ENCODE peak calls at places on chromosomes 4 and X, in seven cellular contexts. C, T, V, I, X, K and S are unnamed samples.

GRCh38 chr4:17111959-17112659 is 213.7 kb upstream of the LDB2 start:
- DNase-seq in C (no peak), T (peak; percentile 20), V (peak; percentile 13), I (peak; percentile 21), X (no peak), K (peak; percentile 91), S (peak; percentile 25)

GRCh38 chr4:5881340-5881739 is 11.5 kb downstream of the CRMP1 start:
- DNase-seq in C (peak; percentile 5), T (no peak), V (no peak), I (no peak), X (no peak), K (peak; percentile 59), S (no peak)

GRCh38 chrX:65750674-65751469 is 83.4 kb downstream of the MSN start:
- DNase-seq in C (no peak), T (no peak), V (no peak), I (no peak), X (no peak), K (no peak), S (no peak)

GRCh38 chr4:80237992-80238391 is 28.5 kb upstream of the FGF5 start:
- DNase-seq in C (peak; percentile 75), T (no peak), V (no peak), I (peak; percentile 96), X (no peak), K (no peak), S (no peak)

GRCh38 chrX:68997461-68997860 is 167.8 kb downstream of the PJA1 start:
- DNase-seq in C (no peak), T (no peak), V (no peak), I (no peak), X (no peak), K (no peak), S (no peak)

GRCh38 chrX:1109580-1110119 is 102.8 kb downstream of the CRLF2 start:
- DNase-seq in C (no peak), T (no peak), V (no peak), I (no peak), X (no peak), K (no peak), S (no peak)

GRCh38 chr4:189206953-189207352 is 733.7 kb upstream of the FRG1 start:
- DNase-seq in C (no peak), T (peak; percentile 51), V (no peak), I (no peak), X (no peak), K (no peak), S (no peak)

GRCh38 chr4:21769404-21770147 is 179.0 kb downstream of the KCNIP4 start:
- DNase-seq in C (peak; percentile 79), T (no peak), V (no peak), I (peak; percentile 70), X (no peak), K (no peak), S (no peak)

GRCh38 chr4:118727360-118727759 is 42.2 kb downstream of the METTL14 start:
- DNase-seq in C (no peak), T (no peak), V (no peak), I (peak; percentile 27), X (no peak), K (no peak), S (no peak)

GRCh38 chrX:153469811-153470410 is 465 bp downstream of the HAUS7 start:
- DNase-seq in C (peak; percentile 28), T (peak; percentile 55), V (peak; percentile 38), I (peak; percentile 66), X (peak; percentile 35), K (peak; percentile 17), S (peak; percentile 49)

GRCh38 chrX:118977424-118977823 is 3.0 kb downstream of the LONRF3 start:
- DNase-seq in C (no peak), T (no peak), V (no peak), I (no peak), X (no peak), K (no peak), S (no peak)
- H3K4me3 ChIP-seq in C (peak overlapping the region; percentile 78), T (no peak overlapping the region), V (no peak overlapping the region), I (no peak overlapping the region), X (peak overlapping the region; percentile 93), K (no peak overlapping the region), S (no peak overlapping the region)

GRCh38 chr4:69563424-69563823 is 67.7 kb upstream of the UGT2B4 start:
- DNase-seq in C (no peak), T (no peak), V (no peak), I (no peak), X (no peak), K (no peak), S (peak; percentile 1)
- H3K9me2 ChIP-seq in C (no peaks in the 10 kb centered on the region), T (no peaks in the 10 kb centered on the region), V (no peaks in the 10 kb centered on the region), I (no peaks in the 10 kb centered on the region), X (no peaks in the 10 kb centered on the region), K (no peaks in the 10 kb centered on the region), S (no peaks in the 10 kb centered on the region)

DNA sequence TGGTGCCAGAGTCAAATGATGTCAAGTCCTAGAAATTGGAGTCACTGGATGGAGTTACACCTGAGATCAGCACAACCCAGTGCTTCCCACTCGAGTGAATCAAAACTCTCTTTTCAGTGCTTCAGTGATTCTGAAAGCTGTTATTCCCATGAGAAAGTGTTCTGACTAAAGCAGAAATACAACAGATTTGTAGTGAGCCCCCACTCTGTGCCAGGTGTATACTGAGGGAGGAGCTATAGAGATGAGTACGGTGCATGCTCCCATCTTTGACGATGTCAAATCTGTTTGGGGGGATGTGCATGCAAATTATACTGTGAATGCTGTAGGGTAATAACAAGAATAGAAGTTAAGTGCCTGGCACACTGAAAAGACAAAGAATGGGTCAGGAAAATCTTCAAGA is 330.2 kb downstream of the HS3ST1 start:
- DNase-seq in C (no peak), T (no peak), V (no peak), I (no peak), X (no peak), K (no peak), S (peak; percentile 52)
- H3K4me1 ChIP-seq in C (no peaks in the 10 kb centered on the region), T (no peaks in the 10 kb centered on the region), V (no peaks in the 10 kb centered on the region), I (no peaks in the 10 kb centered on the region), X (no peaks in the 10 kb centered on the region), K (no peaks in the 10 kb centered on the region), S (peaks cover 29% of the 10 kb centered on the region)

DNA sequence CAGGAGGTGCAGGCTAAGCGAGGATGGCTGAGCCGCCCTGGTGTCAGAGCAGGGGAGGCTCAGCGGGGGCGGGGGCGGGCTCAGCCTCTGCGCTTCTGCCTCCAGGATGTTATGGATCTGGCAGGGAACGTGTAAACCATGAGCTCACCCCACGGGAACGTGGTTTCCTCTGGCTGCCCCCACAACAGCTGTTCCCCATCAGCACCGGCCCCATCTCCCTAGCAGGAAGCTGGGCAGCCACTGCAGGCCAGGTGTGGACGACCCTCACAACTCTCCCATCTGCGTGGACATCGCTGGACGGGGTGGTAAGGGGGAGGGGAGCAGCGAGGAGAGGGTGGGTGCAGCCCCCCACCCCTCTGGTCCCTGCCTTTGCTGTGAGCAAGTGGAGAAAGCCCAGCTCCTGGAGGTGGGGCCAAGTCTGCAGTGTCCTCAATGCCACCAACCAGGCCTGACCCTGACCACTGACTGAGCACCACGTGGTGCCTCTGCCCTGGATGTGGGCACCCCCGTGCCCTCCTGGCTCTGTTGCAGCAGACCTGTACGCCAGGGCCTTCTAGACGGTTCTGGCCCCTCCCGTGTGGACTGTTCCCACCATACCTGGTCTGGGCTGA is 28.1 kb upstream of the SPON2 start:
- DNase-seq in C (no peak), T (peak; percentile 61), V (peak; percentile 72), I (peak; percentile 91), X (no peak), K (no peak), S (no peak)
- H3K4me3 ChIP-seq in C (no peak overlapping the region), T (no peak overlapping the region), V (no peak overlapping the region), I (no peak overlapping the region), X (no peak overlapping the region), K (no peak overlapping the region), S (peak overlapping the region; percentile 7)

GRCh38 chr4:177596035-177596434 is 153.8 kb upstream of the AGA start:
- DNase-seq in C (peak; percentile 86), T (peak; percentile 6), V (peak; percentile 66), I (peak; percentile 85), X (peak; percentile 75), K (no peak), S (no peak)

GRCh38 chr4:177595413-177595812 is 153.2 kb upstream of the AGA start:
- DNase-seq in C (no peak), T (no peak), V (no peak), I (no peak), X (no peak), K (no peak), S (no peak)

DNA sequence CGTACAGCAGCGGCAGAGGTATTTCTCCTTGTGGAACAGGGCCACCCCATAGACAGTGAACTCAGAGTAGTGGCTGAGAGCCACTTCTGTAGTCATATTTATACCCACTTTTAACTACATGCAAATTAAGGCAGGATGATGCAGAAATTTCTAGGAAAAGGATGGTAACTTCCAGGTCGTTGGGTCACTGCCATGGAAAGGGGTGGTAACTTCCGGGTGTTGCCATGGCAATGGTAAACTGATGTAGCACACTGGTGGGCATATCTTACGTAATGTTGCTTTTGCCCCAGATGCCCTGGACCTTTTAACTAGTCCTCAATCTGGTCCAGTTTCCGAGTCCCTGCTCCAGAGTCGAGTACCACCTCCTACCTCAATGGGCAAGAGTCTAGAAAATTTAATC is 154.8 kb upstream of the AGA start:
- DNase-seq in C (no peak), T (no peak), V (no peak), I (no peak), X (no peak), K (no peak), S (no peak)
- H3K9me2 ChIP-seq in C (no peaks in the 10 kb centered on the region), T (no peaks in the 10 kb centered on the region), V (no peaks in the 10 kb centered on the region), I (no peaks in the 10 kb centered on the region), X (no peaks in the 10 kb centered on the region), K (no peaks in the 10 kb centered on the region), S (no peaks in the 10 kb centered on the region)